ENCODE peak calls at places on chromosome 16, in five cellular contexts. N, W, H, V and L are unnamed samples.

GRCh38 chr16:8108991-8109509 is 481.3 kb downstream of the TMEM114 start:
- DNase-seq in H (peak; percentile 24), N (no peak), W (no peak), V (no peak), L (no peak)

GRCh38 chr16:19929062-19929511 is 44.4 kb upstream of the GPRC5B start:
- DNase-seq in V (no peak), N (no peak), H (no peak), W (no peak), L (no peak)

GRCh38 chr16:66878067-66878466 is 2.2 kb upstream of the PDP2 start:
- DNase-seq in N (no peak), W (no peak), H (no peak), V (no peak), L (no peak)

GRCh38 chr16:51276335-51276734 is 125.3 kb upstream of the SALL1 start:
- DNase-seq in H (no peak), N (no peak), W (no peak), V (peak; percentile 24), L (no peak)

GRCh38 chr16:78584991-78585390 is 485.5 kb downstream of the WWOX start:
- DNase-seq in V (no peak), W (no peak), H (no peak), N (no peak), L (no peak)

GRCh38 chr16:17083628-17084027 is 387.1 kb downstream of the XYLT1 start:
- DNase-seq in W (no peak), V (no peak), H (no peak), N (no peak), L (peak; percentile 70)

GRCh38 chr16:8850279-8850885 is 18.4 kb downstream of the CARHSP1 start:
- DNase-seq in H (no peak), V (peak; percentile 80), N (peak; percentile 87), W (peak; percentile 77), L (no peak)

GRCh38 chr16:31421587-31421986 is 6.6 kb downstream of the COX6A2 start:
- DNase-seq in N (no peak), W (no peak), V (peak; percentile 61), H (no peak), L (no peak)

GRCh38 chr16:5604770-5605169 is 507.2 kb upstream of the EEF2KMT start:
- DNase-seq in N (no peak), H (peak; percentile 53), V (no peak), W (peak; percentile 15), L (no peak)

GRCh38 chr16:3819175-3819527 is 61.4 kb downstream of the CREBBP start:
- DNase-seq in H (no peak), W (no peak), V (no peak), N (no peak), L (no peak)

GRCh38 chr16:63943568-63943967 is 1178.3 kb downstream of the CDH11 start:
- DNase-seq in N (no peak), H (no peak), W (no peak), V (no peak), L (no peak)

DNA sequence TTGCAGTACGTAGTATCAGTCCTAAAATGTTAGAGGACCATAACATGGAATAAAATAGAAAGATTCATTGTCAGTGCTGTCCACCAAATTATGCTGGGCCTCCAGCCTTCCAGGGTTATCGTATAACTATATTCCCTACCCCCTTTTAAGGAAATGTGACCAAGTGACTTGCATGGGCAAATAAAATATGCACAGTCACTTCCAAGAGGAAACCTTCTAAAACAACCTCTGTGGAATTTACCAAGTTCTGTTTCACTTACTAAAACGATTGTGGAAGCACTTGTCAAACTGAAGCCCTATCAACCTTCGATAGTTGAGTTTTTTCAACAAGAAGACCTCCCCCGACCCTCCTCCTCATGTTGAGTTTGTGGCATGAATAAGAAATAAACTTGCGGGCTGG is 345.4 kb upstream of the C16orf82 start:
- DNase-seq in V (no peak), N (no peak), H (no peak), W (no peak), L (no peak)
- H3K4me2 ChIP-seq in V (no peak overlapping the region), N (no peak overlapping the region), H (no peak overlapping the region), W (no peak overlapping the region), L (no peak overlapping the region)

DNA sequence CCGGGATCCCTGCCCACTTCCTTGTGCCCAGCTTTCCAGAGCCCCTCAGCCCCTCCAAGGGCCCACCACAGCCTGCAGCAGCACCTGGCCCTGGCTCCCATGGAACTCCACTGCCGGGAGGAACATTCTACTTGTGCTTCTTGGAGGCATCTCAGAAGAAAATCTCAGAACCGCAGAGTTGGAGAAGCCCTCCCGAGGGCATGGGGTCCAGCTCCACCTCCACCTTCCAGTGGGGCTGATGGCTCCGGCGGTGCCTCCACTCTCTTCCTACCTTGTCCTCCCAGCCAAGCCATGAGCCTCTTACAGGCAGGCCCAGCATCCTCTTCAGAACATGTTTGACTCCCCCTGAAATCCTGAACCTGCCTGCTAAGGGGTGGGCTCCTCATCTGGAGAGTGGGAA is 79.4 kb upstream of the ZNF469 start:
- DNase-seq in H (no peak), V (no peak), N (no peak), W (no peak), L (no peak)
- H3K4me2 ChIP-seq in H (no peak overlapping the region), V (no peak overlapping the region), N (no peak overlapping the region), W (no peak overlapping the region), L (no peak overlapping the region)

DNA sequence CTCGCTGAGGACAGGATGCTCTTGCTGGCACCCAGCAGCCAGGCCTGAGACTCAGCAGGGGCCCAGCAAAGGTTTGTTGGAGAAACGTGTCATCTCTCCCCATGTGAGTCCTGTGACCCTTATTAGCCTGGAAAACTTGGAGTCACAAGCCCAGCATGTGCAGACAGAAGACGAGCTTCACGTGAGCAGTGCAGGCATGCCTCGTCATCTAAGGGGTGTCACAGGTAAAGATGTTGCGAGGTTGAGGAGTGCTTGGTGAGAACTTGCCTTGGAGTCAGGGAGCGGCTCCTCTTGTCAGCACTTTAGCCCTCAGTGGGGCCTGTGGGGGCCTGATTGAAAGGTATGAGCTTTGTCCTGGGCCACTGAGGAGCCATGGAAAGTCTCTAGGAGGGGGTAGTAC is 2.1 kb upstream of the CTRL start:
- DNase-seq in H (no peak), V (no peak), W (no peak), N (no peak), L (no peak)
- H3K4me2 ChIP-seq in H (no peak overlapping the region), V (no peak overlapping the region), W (peak overlapping the region; percentile 84), N (no peak overlapping the region), L (no peak overlapping the region)

GRCh38 chr16:18827890-18828289 is 26.5 kb upstream of the ARL6IP1 start:
- DNase-seq in V (no peak), N (no peak), H (no peak), W (no peak), L (no peak)
- H3K4me2 ChIP-seq in V (no peak overlapping the region), N (no peak overlapping the region), H (no peak overlapping the region), W (no peak overlapping the region), L (no peak overlapping the region)

DNA sequence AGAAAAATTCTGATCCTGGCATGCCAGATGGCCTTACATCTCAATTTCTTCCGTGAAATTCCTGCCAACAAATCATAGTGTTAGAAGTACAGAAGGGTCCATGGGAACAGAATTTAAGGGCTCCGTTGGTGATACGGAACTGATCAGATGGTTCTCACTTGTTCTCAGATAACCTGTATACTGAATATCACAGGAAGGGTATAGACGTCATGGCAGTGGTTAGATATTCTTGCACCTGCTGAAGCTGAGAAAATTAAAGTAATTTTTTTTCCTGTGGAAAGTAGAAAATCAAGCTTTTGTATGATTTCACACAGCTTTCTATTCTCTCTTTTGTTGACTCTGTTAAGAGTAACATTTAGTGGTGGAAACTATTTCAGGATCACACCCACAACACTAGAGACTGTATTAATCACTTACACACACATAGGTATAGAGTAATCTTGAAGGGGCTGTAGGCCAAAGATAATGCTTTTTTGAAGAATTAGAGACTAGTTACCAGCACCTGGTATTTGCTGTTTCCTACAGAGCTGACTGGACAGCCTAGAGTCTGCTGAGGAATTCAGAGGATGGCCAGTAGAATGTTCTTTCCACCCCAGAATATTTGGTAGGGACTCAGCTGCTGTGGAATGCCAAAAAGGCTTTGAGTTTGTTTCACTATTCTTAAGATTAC is 7.5 kb downstream of the TENT4B start:
- DNase-seq in N (no peak), W (no peak), H (no peak), V (no peak), L (peak; percentile 65)
- H3K4me2 ChIP-seq in N (no peak overlapping the region), W (no peak overlapping the region), H (no peak overlapping the region), V (no peak overlapping the region), L (no peak overlapping the region)

GRCh38 chr16:85607796-85608514 is 5.2 kb upstream of the GSE1 start:
- DNase-seq in N (no peak), H (no peak), V (no peak), W (no peak), L (no peak)
- H3K4me2 ChIP-seq in N (no peak overlapping the region), H (no peak overlapping the region), V (no peak overlapping the region), W (no peak overlapping the region), L (peak overlapping the region; percentile 38)